ENCODE peak calls at places on chromosome X, in nine cellular contexts. Z is A673, R is endothelial cell, K is RWPE1, G is mammary epithelial cell, Q is psoas muscle, W is epithelial cell of esophagus, C is cardiac muscle cell, F is prostate gland. B is an unnamed sample.

GRCh38 chrX:107709266-107709795 is 66.3 kb downstream of the TSC22D3 start:
- DNase-seq in Z (no peak), R (no peak), K (no peak), G (no peak), Q (no peak), W (no peak), C (no peak), F (no peak), B (no peak)

GRCh38 chrX:39721570-39722279 is 376.0 kb downstream of the BCOR start:
- DNase-seq in Z (no peak), R (no peak), K (no peak), G (no peak), Q (no peak), W (no peak), C (no peak), F (peak), B (no peak)

GRCh38 chrX:19152762-19153161 is 30.5 kb upstream of the ADGRG2 start:
- DNase-seq in Z (no peak), R (no peak), K (peak), G (peak), Q (no peak), W (peak), C (no peak), F (no peak), B (no peak)

GRCh38 chrX:54633641-54634040 is 103.6 kb downstream of the GNL3L start:
- DNase-seq in Z (no peak), R (no peak), K (no peak), G (peak), Q (no peak), W (peak), C (no peak), F (no peak), B (no peak)

GRCh38 chrX:15594371-15594770 is 6.4 kb downstream of the ACE2 start:
- DNase-seq in Z (no peak), R (no peak), K (peak), G (no peak), Q (no peak), W (no peak), C (peak), F (no peak), B (no peak)

GRCh38 chrX:67546496-67547423 is 2.9 kb downstream of the AR start:
- DNase-seq in Z (no peak), R (peak), K (no peak), G (no peak), Q (peak), W (no peak), C (no peak), F (no peak), B (no peak)

GRCh38 chrX:136754641-136755040 is 26.1 kb downstream of the ARHGEF6 start:
- DNase-seq in Z (no peak), R (no peak), K (no peak), G (no peak), Q (peak), W (no peak), C (no peak), F (peak), B (no peak)

GRCh38 chrX:3711331-3711917 is 2.0 kb downstream of the PRKX start:
- DNase-seq in Z (no peak), R (no peak), K (no peak), G (no peak), Q (no peak), W (no peak), C (no peak), F (no peak), B (peak)

GRCh38 chrX:136711147-136711546 is 63.2 kb downstream of the CD40LG start:
- DNase-seq in Z (peak), R (peak), K (no peak), G (peak), Q (peak), W (peak), C (peak), F (peak), B (peak)

GRCh38 chrX:148806145-148806868 is 305.9 kb downstream of the AFF2 start:
- DNase-seq in Z (no peak), R (no peak), K (no peak), G (no peak), Q (no peak), W (no peak), C (no peak), F (no peak), B (no peak)

GRCh38 chrX:80747832-80748231 is 61.8 kb downstream of the BRWD3 start:
- DNase-seq in Z (no peak), R (no peak), K (no peak), G (peak), Q (no peak), W (peak), C (no peak), F (no peak), B (peak)

GRCh38 chrX:38854305-38854704 is 53.0 kb downstream of the MID1IP1 start:
- DNase-seq in Z (no peak), R (no peak), K (no peak), G (no peak), Q (no peak), W (no peak), C (no peak), F (no peak), B (no peak)

GRCh38 chrX:143940119-143940518 is 56.2 kb downstream of the UBE2NL start:
- DNase-seq in Z (no peak), R (no peak), K (no peak), G (no peak), Q (no peak), W (no peak), C (no peak), F (no peak), B (no peak)

GRCh38 chrX:110847334-110847733 is 51.7 kb upstream of the CHRDL1 start:
- DNase-seq in Z (peak), R (peak), K (peak), G (peak), Q (no peak), W (peak), C (peak), F (peak), B (peak)

GRCh38 chrX:153727108-153727931 is 2.7 kb downstream of the ABCD1 start:
- DNase-seq in Z (no peak), R (no peak), K (peak), G (no peak), Q (peak), W (no peak), C (no peak), F (peak), B (peak)

GRCh38 chrX:68808686-68809357 is 20.0 kb upstream of the EFNB1 start:
- DNase-seq in Z (no peak), R (no peak), K (no peak), G (no peak), Q (no peak), W (no peak), C (peak), F (no peak), B (no peak)

GRCh38 chrX:97238632-97239031 is 354.9 kb downstream of the RPA4 start:
- DNase-seq in Z (peak), R (no peak), K (peak), G (no peak), Q (no peak), W (peak), C (no peak), F (no peak), B (no peak)

GRCh38 chrX:19799319-19800182 is 87.8 kb downstream of the SH3KBP1 start:
- DNase-seq in Z (no peak), R (no peak), K (no peak), G (no peak), Q (no peak), W (peak), C (no peak), F (no peak), B (peak)

GRCh38 chrX:38799995-38800394 is 1.3 kb upstream of the MID1IP1 start:
- DNase-seq in Z (no peak), R (no peak), K (no peak), G (no peak), Q (no peak), W (no peak), C (no peak), F (no peak), B (no peak)

GRCh38 chrX:131762802-131763234 is 218.9 kb downstream of the OR13H1 start:
- DNase-seq in Z (peak), R (peak), K (no peak), G (peak), Q (no peak), W (no peak), C (no peak), F (no peak), B (peak)

GRCh38 chrX:12145402-12145801 is 7.1 kb downstream of the FRMPD4 start:
- DNase-seq in Z (no peak), R (no peak), K (no peak), G (no peak), Q (no peak), W (no peak), C (no peak), F (no peak), B (no peak)

GRCh38 chrX:16196829-16197228 is 29.5 kb downstream of the MAGEB17 start:
- DNase-seq in Z (no peak), R (no peak), K (no peak), G (no peak), Q (no peak), W (no peak), C (no peak), F (no peak), B (no peak)

GRCh38 chrX:153772608-153773217 is 8.1 kb upstream of the SRPK3 start:
- DNase-seq in Z (no peak), R (no peak), K (no peak), G (no peak), Q (no peak), W (no peak), C (no peak), F (no peak), B (no peak)

GRCh38 chrX:110131031-110131430 is 128.1 kb downstream of the TMEM164 start:
- DNase-seq in Z (no peak), R (no peak), K (no peak), G (no peak), Q (no peak), W (no peak), C (no peak), F (no peak), B (no peak)

GRCh38 chrX:39149761-39150160 is 348.5 kb downstream of the MID1IP1 start:
- DNase-seq in Z (peak), R (peak), K (peak), G (peak), Q (peak), W (peak), C (peak), F (peak), B (peak)

GRCh38 chrX:23990455-23990854 is 36.5 kb downstream of the KLHL15 start:
- DNase-seq in Z (no peak), R (no peak), K (no peak), G (no peak), Q (no peak), W (no peak), C (no peak), F (no peak), B (no peak)

GRCh38 chrX:143788265-143788664 is 67.7 kb upstream of the SPANXN2 start:
- DNase-seq in Z (peak), R (no peak), K (no peak), G (peak), Q (no peak), W (peak), C (peak), F (no peak), B (no peak)

GRCh38 chrX:40066700-40067099 is 31.1 kb downstream of the BCOR start:
- DNase-seq in Z (no peak), R (no peak), K (no peak), G (no peak), Q (no peak), W (no peak), C (no peak), F (no peak), B (no peak)

GRCh38 chrX:46366597-46367207 is 178.5 kb downstream of the ZNF674 start:
- DNase-seq in Z (no peak), R (no peak), K (no peak), G (no peak), Q (no peak), W (no peak), C (no peak), F (no peak), B (no peak)

GRCh38 chrX:69538321-69538876 is 34.3 kb downstream of the NALF2 start:
- DNase-seq in Z (peak), R (peak), K (peak), G (peak), Q (peak), W (peak), C (peak), F (peak), B (peak)

GRCh38 chrX:17617794-17618193 is 119.5 kb upstream of the SCML1 start:
- DNase-seq in Z (no peak), R (no peak), K (no peak), G (no peak), Q (no peak), W (no peak), C (no peak), F (no peak), B (no peak)

GRCh38 chrX:22686138-22686541 is 313.6 kb upstream of the DDX53 start:
- DNase-seq in Z (peak), R (no peak), K (no peak), G (no peak), Q (peak), W (peak), C (peak), F (no peak), B (no peak)

GRCh38 chrX:105190252-105190853 is 30.1 kb downstream of the TEX13A start:
- DNase-seq in Z (peak), R (peak), K (no peak), G (peak), Q (no peak), W (peak), C (peak), F (peak), B (peak)

GRCh38 chrX:125826080-125826479 is 340.0 kb downstream of the DCAF12L2 start:
- DNase-seq in Z (peak), R (no peak), K (no peak), G (no peak), Q (no peak), W (no peak), C (no peak), F (no peak), B (no peak)

GRCh38 chrX:128781506-128781905 is 729.3 kb upstream of the ACTRT1 start:
- DNase-seq in Z (peak), R (peak), K (peak), G (no peak), Q (no peak), W (peak), C (peak), F (peak), B (peak)
- TF ChIP-seq CTCF in Z (peak), R (peak), K (no peak), G (peak), Q (peak), W (peak), C (no peak), F (peak), B (peak)

DNA sequence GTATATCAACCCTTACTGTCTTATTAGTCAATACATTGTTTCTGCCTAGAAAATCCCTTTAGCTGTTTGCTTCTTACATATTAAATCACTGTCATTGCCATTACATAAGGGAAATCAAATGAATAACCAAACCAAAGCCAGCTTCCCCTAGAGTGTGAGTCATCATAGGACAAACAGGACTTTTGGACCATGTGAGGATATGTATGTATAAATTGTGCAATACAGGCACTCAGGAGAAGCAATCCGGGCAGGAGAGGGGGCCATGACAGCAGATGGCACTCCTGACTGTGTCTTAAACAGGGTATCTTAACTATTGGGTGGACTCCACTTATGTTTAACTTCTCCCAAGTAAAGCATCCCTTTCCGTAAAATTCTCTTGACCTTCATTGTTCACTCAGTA is 508.4 kb upstream of the ARX start:
- DNase-seq in Z (peak), R (no peak), K (no peak), G (no peak), Q (no peak), W (peak), C (no peak), F (no peak), B (no peak)
- TF ChIP-seq CTCF in Z (no peak), R (no peak), K (no peak), G (no peak), Q (no peak), W (no peak), C (no peak), F (no peak), B (no peak)

DNA sequence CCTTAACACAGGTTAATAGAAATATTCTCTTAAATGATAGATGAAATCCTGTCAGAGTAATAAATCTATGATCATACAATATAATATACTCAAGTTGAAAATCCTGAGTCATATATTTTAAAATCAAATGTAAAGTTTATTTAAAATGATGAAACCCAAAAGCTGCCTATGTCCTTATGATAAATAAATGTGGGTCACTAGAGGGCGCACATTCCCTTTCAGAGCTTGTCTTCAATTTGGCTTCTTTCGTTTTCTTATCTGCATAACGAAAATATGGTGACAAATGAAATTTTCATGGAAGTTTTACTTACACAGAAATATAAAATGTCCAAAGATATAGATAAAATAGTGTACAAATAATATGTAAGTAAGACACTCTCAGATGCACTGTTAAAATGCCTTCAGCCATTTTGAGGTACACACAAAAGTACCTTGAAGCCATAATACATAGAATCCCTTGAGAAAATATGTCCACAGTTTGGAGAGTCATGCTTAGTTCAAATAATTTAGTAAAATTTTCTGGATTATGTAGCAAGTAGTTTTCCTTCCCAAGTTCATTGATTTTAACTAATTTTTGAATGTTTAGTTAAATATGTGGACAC is 680.4 kb downstream of the DMD start:
- DNase-seq in Z (peak), R (peak), K (peak), G (peak), Q (no peak), W (peak), C (peak), F (peak), B (peak)
- TF ChIP-seq CTCF in Z (peak), R (peak), K (peak), G (peak), Q (peak), W (peak), C (peak), F (peak), B (peak)

DNA sequence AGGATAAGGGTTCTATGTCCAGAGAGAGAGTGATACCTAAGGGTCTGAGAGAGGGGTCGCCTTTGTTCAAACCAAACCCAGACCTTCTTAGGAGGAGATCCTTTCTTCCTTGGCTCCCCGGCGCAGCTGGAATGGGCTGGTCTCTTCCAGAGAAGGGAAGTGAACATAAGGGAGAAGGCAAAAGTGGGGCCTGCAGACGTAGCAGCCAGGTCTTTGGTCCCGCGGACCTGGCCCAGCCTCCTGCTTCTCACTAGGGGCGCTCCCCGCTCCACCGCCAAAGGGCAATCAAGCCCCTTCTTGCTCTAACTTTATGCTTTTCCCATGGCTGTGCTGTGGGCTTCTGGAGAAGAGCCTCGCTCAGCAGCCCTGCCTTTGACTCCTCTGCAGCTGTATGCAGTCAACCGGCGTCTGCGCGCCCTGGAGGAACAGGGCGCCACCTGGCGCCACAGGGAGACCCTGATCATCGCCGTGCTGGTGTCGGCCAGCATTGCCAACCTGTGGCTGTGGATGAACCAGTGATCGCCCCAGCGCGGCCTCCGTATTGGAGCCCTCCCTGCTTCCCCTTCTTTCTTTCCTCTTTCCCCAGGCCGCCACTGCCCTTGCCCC is 6.5 kb downstream of the FATE1 start:
- DNase-seq in Z (no peak), R (peak), K (no peak), G (no peak), Q (no peak), W (peak), C (peak), F (no peak), B (no peak)
- TF ChIP-seq CTCF in Z (no peak), R (no peak), K (no peak), G (peak), Q (peak), W (peak), C (peak), F (no peak), B (no peak)

DNA sequence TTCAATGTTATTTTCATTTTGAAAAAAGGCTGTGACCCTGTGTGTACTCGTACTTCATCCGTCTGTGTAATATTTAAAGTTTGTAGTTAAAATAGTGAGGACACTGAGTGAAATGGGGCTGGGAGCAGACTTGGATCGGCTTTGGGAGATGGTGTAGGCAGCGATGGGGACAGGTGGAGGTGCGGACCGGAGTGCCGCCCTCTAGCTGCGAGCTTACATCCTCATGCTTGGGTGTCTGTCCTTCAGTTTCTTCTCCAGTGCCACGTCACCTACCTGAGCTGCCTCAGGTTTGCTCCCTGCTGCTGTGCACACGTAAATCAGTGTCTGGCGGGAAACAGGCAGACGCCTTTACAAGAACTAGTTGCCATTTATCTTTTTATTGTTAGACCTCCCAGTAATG is 146.1 kb downstream of the GPR143 start:
- DNase-seq in Z (no peak), R (no peak), K (no peak), G (no peak), Q (no peak), W (no peak), C (no peak), F (no peak), B (no peak)
- TF ChIP-seq CTCF in Z (no peak), R (no peak), K (no peak), G (no peak), Q (no peak), W (no peak), C (no peak), F (no peak), B (no peak)

DNA sequence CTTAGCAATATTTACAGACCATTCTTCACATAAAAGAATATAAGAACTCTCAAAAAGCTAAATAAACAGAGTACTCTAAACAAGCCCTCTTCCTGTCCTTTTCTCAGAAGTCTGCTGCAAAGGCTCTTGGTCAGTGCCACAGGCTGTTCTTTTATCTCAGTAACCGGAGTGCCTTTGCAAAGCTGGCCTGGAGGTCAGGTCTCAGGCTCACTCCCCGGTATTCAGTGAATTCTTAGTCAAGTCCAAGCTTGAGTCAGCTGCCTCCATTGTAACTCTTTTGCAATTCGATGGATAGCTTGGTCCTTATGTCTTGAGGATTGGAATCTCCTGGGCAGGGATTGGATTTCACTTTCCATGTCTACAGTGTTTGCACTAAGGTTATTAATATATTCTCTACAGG is 9.9 kb upstream of the HS6ST2 start:
- DNase-seq in Z (no peak), R (no peak), K (no peak), G (no peak), Q (no peak), W (peak), C (peak), F (no peak), B (no peak)
- TF ChIP-seq CTCF in Z (no peak), R (no peak), K (no peak), G (no peak), Q (no peak), W (no peak), C (no peak), F (no peak), B (no peak)

B was measured in GM12865.